ENCODE peak calls at places on chromosomes 1 and 21, in eight cellular contexts. B, U, J, Z, O, K, S and A are unnamed samples.

GRCh38 chr1:96863449-96863848 is 141.9 kb downstream of the PTBP2 start:
- DNase-seq in O (no peak), K (no peak), B (no peak), U (no peak), J (no peak), S (no peak), Z (no peak), A (no peak)

GRCh38 chr1:182599339-182599738 is 4.8 kb downstream of the RGS16 start:
- DNase-seq in O (no peak), Z (no peak), J (no peak), S (no peak), U (peak; percentile 57), K (no peak), B (no peak), A (no peak)

GRCh38 chr1:51644533-51645197 is 27.8 kb downstream of the OSBPL9 start:
- DNase-seq in O (no peak), Z (no peak), K (no peak), S (no peak), U (no peak), J (peak; percentile 60), B (no peak), A (no peak)

GRCh38 chr21:14900058-14900457 is 164.7 kb downstream of the NRIP1 start:
- DNase-seq in Z (no peak), B (no peak), U (no peak), S (no peak), J (no peak), K (no peak), O (peak; percentile 55), A (no peak)

GRCh38 chr1:196573226-196573625 is 35.0 kb downstream of the KCNT2 start:
- DNase-seq in U (no peak), K (no peak), Z (no peak), O (no peak), B (no peak), S (no peak), J (no peak), A (no peak)

GRCh38 chr1:154193821-154194220 is 1.9 kb upstream of the TPM3 start:
- DNase-seq in Z (no peak), S (no peak), K (peak; percentile 75), J (no peak), B (no peak), O (peak; percentile 80), U (no peak), A (no peak)

GRCh38 chr21:35032474-35033263 is 16.4 kb downstream of the RUNX1 start:
- DNase-seq in S (no peak), K (no peak), B (no peak), U (no peak), J (no peak), Z (no peak), O (no peak), A (no peak)

GRCh38 chr1:63155437-63155836 is 166.9 kb upstream of the FOXD3 start:
- DNase-seq in U (no peak), Z (no peak), J (no peak), B (no peak), S (no peak), O (no peak), K (no peak), A (no peak)

GRCh38 chr1:179815642-179816041 is 62.0 kb downstream of the TOR1AIP2 start:
- DNase-seq in U (no peak), O (no peak), K (no peak), B (no peak), Z (no peak), J (no peak), S (no peak), A (no peak)

GRCh38 chr1:60068393-60069045 is 5.1 kb downstream of the C1orf87 start:
- DNase-seq in O (no peak), K (no peak), U (no peak), B (no peak), Z (no peak), S (no peak), J (no peak), A (no peak)

GRCh38 chr1:78004719-78005346 is at the start of gene DNAJB4:
- DNase-seq in Z (no peak), S (peak; percentile 42), O (peak; percentile 90), B (no peak), K (peak; percentile 82), J (peak; percentile 83), U (peak; percentile 96), A (peak; percentile 37)

GRCh38 chr1:230236301-230236700 is 169.3 kb downstream of the GALNT2 start:
- DNase-seq in B (no peak), Z (no peak), S (no peak), O (no peak), J (no peak), K (no peak), U (no peak), A (no peak)

GRCh38 chr1:171141336-171142051 is 43.6 kb upstream of the FMO2 start:
- DNase-seq in Z (no peak), K (peak; percentile 62), O (no peak), J (peak; percentile 76), U (no peak), S (no peak), B (peak; percentile 21), A (no peak)

GRCh38 chr1:36369472-36369871 is 16.3 kb downstream of the STK40 start:
- DNase-seq in K (no peak), U (no peak), S (no peak), B (no peak), Z (no peak), O (no peak), J (no peak), A (no peak)

GRCh38 chr1:151680391-151680790 is 36.2 kb downstream of the CELF3 start:
- DNase-seq in U (no peak), Z (no peak), J (no peak), S (no peak), B (no peak), K (no peak), O (no peak), A (no peak)

GRCh38 chr1:55204997-55205396 is 10.2 kb downstream of the USP24 start:
- DNase-seq in O (no peak), S (no peak), B (no peak), Z (no peak), K (no peak), J (no peak), U (peak; percentile 65), A (no peak)

DNA sequence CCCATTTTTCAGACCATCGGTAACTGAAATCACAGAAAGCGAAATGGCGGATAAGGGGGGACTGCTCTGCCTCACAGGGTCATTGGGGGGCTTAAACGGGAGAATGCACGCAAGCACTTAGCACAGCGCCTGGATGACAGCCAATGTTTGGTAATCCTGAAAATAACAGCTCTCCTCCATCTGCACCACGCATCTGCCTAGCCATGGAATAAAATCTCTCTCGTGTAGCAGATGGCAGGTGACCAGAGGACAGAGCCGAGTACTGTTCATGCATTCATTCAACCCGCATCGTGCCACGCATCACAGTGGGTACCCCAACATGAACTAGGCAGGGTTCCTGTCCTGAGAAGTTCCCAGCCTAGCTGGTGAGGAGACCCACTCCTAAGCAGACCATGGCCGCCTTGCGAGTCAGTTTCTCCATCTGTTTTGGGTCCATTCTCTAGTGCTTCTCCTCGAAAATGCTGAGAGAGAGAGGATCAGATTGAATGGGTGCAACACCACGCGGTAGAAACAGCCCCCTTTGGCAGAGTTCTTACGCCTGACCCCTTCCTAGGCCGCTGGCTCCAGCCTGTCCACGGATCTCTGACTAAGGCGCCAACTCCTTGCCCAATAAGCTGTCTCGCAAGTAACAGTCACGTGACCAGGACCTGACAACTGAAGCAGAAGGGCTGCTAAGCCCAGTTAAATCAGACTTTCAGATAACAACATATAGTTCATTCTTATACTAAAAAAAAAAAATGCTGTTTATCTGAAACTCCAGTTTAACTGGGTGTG is 7.3 kb downstream of the SLC1A7 start:
- DNase-seq in B (no peak), U (peak; percentile 65), K (no peak), O (no peak), Z (no peak), J (peak; percentile 50), S (no peak), A (no peak)
- H3K27ac ChIP-seq in B (no peak overlapping the region), U (no peak overlapping the region), K (peak overlapping the region; percentile 22), O (no peak overlapping the region), Z (peak overlapping the region; percentile 55), J (peak overlapping the region; percentile 26), S (no peak overlapping the region), A (no peak overlapping the region)

DNA sequence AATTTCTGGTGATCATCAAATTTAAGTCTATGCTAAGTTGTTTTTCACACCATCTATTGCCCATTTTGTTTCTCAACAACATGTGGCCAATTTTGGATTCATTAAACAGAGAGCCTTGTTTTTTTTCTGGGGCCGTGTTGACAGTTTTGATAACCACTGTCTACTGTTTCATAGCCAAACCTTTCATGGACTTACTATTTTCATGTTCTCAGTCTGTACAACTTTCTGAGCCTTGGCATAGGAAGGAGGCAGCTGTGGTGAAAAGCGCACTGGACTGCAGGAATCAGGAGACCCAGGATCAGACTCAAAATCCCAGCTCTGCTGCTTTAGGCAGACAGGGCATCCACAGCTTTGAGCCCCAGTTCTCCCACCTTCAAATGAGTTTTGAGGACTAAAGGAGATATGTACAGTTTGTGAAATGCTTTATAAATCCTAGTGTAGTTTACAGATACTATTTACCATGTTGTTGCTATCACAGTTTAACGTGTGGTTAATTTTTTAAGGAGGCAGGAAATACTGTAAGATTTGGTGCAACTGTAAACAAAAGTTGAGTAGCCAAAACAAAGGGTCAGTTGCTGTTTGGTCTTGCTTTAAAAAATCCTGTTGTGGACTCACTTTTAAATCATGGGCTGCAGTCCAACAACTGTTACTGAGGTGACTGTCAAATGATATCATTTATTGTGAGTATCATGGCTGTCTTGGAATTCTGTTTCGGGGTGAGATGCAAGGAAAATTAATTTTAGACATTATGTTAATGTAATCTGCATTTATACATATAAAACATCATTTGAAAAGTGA is 2.9 kb downstream of the MACO1 start:
- DNase-seq in K (no peak), J (peak; percentile 44), U (no peak), Z (no peak), B (no peak), O (no peak), S (no peak), A (peak; percentile 22)
- H3K27ac ChIP-seq in K (no peak overlapping the region), J (peak overlapping the region; percentile 39), U (peak overlapping the region; percentile 30), Z (no peak overlapping the region), B (no peak overlapping the region), O (no peak overlapping the region), S (no peak overlapping the region), A (peak overlapping the region; percentile 54)

GRCh38 chr21:41425588-41425953 is 468 bp upstream of the MX1 start:
- DNase-seq in U (no peak), J (no peak), B (no peak), S (no peak), Z (no peak), K (no peak), O (no peak), A (no peak)
- H3K27ac ChIP-seq in U (no peak overlapping the region), J (peak overlapping the region; percentile 72), B (peak overlapping the region; percentile 84), S (no peak overlapping the region), Z (peak overlapping the region; percentile 80), K (peak overlapping the region; percentile 29), O (peak overlapping the region; percentile 70), A (peak overlapping the region; percentile 64)

GRCh38 chr1:203553501-203553900 is 59.5 kb downstream of the OPTC start:
- DNase-seq in S (no peak), Z (no peak), K (no peak), J (no peak), B (no peak), O (no peak), U (no peak), A (no peak)

GRCh38 chr1:203555484-203556046 is 61.6 kb downstream of the OPTC start:
- DNase-seq in S (no peak), B (no peak), O (no peak), J (no peak), Z (no peak), K (no peak), U (no peak), A (no peak)

GRCh38 chr1:203556047-203556851 is 62.3 kb downstream of the OPTC start:
- DNase-seq in S (no peak), Z (no peak), B (peak; percentile 69), U (no peak), O (no peak), K (no peak), J (peak; percentile 58), A (no peak)

GRCh38 chr1:203557390-203557789 is 63.4 kb downstream of the OPTC start:
- DNase-seq in S (no peak), B (peak; percentile 71), U (no peak), O (no peak), Z (no peak), K (peak; percentile 22), J (peak; percentile 39), A (no peak)

GRCh38 chr1:203555046-203555445 is 61.1 kb downstream of the OPTC start:
- DNase-seq in B (no peak), U (no peak), K (no peak), Z (no peak), O (no peak), J (no peak), S (no peak), A (no peak)
- H3K27ac ChIP-seq in B (peak overlapping the region; percentile 86), U (no peak overlapping the region), K (peak overlapping the region; percentile 85), Z (no peak overlapping the region), O (no peak overlapping the region), J (peak overlapping the region; percentile 88), S (no peak overlapping the region), A (no peak overlapping the region)